ENCODE peak calls at places on chromosomes 6 and 20, in ten cellular contexts. K is upper lobe of right lung, R is stomach, C is AG04449, V is fibroblast of mammary gland, Q is left lung, W is psoas muscle, Y is epithelial cell of esophagus, Z is AG04450, M is HCT116. S is an unnamed sample.

GRCh38 chr6:36314221-36315014 is 22.3 kb downstream of the BNIP5 start:
- DNase-seq in M (peak; percentile 12), Z (no peak), W (no peak), V (peak; percentile 12), R (no peak), C (no peak), Y (peak; percentile 96), Q (no peak), K (no peak), S (peak; percentile 85)

GRCh38 chr20:58201616-58202015 is 26.8 kb downstream of the ANKRD60 start:
- DNase-seq in K (no peak), V (no peak), Z (no peak), Q (no peak), R (no peak), Y (no peak), W (no peak), M (no peak), C (no peak), S (no peak)

GRCh38 chr6:168212322-168212721 is 107.3 kb downstream of the DACT2 start:
- DNase-seq in Z (no peak), Y (no peak), M (no peak), W (no peak), K (no peak), V (no peak), C (no peak), Q (no peak), R (no peak), S (no peak)

GRCh38 chr20:24317224-24317623 is 152.2 kb upstream of the SYNDIG1 start:
- DNase-seq in M (no peak), Z (no peak), K (no peak), Q (no peak), V (no peak), C (no peak), R (no peak), Y (no peak), W (no peak), S (no peak)

GRCh38 chr20:45835230-45836224 is 1.9 kb downstream of the SNX21 start:
- DNase-seq in C (no peak), W (peak; percentile 89), M (no peak), Q (no peak), K (no peak), Z (no peak), V (peak; percentile 98), Y (peak; percentile 40), R (no peak), S (no peak)

GRCh38 chr6:126422912-126423311 is 83.0 kb downstream of the CENPW start:
- DNase-seq in C (no peak), K (no peak), R (no peak), Y (no peak), W (no peak), Z (no peak), V (no peak), M (no peak), Q (no peak), S (no peak)

GRCh38 chr20:2221933-2222332 is 73.9 kb upstream of the TGM3 start:
- DNase-seq in M (no peak), V (no peak), C (no peak), Y (no peak), Z (no peak), Q (no peak), R (no peak), W (no peak), K (no peak), S (no peak)

GRCh38 chr6:11271637-11272036 is 39.2 kb upstream of the NEDD9 start:
- DNase-seq in R (no peak), Y (no peak), C (no peak), Q (no peak), M (no peak), V (no peak), Z (peak; percentile 95), W (no peak), K (no peak), S (no peak)

GRCh38 chr6:7587631-7588100 is 2.3 kb upstream of the SNRNP48 start:
- DNase-seq in R (no peak), V (peak; percentile 37), K (no peak), Y (peak; percentile 82), Z (no peak), C (peak; percentile 50), M (no peak), W (no peak), Q (no peak), S (no peak)

GRCh38 chr20:3616250-3616649 is 46.9 kb downstream of the GFRA4 start:
- DNase-seq in Z (peak; percentile 16), V (no peak), C (no peak), K (peak; percentile 87), M (no peak), R (peak; percentile 54), Q (peak; percentile 79), W (no peak), Y (no peak), S (peak; percentile 41)

GRCh38 chr6:112222111-112222726 is 32.1 kb downstream of the LAMA4 start:
- DNase-seq in Y (no peak), Q (no peak), R (no peak), C (peak; percentile 82), W (no peak), V (peak; percentile 92), Z (peak; percentile 43), M (no peak), K (no peak), S (peak; percentile 73)
- H3K4me3 ChIP-seq in Y (no peak overlapping the region), Q (no peak overlapping the region), R (no peak overlapping the region), C (no peak overlapping the region), W (no peak overlapping the region), V (no peak overlapping the region), Z (no peak overlapping the region), M (no peak overlapping the region), K (no peak overlapping the region), S (no peak overlapping the region)

GRCh38 chr20:22437354-22437753 is 147.0 kb downstream of the FOXA2 start:
- DNase-seq in M (no peak), Y (no peak), K (no peak), V (no peak), C (no peak), R (no peak), Z (no peak), W (no peak), Q (no peak), S (no peak)

GRCh38 chr20:22438346-22438745 is 146.0 kb downstream of the FOXA2 start:
- DNase-seq in K (no peak), Y (no peak), M (no peak), C (no peak), R (no peak), W (no peak), V (no peak), Q (no peak), Z (no peak), S (no peak)

GRCh38 chr20:22442318-22442717 is 142.1 kb downstream of the FOXA2 start:
- DNase-seq in M (no peak), C (no peak), V (no peak), Q (no peak), R (no peak), Y (no peak), K (no peak), W (no peak), Z (no peak), S (no peak)

GRCh38 chr20:22438926-22439325 is 145.4 kb downstream of the FOXA2 start:
- DNase-seq in Z (no peak), Q (no peak), K (no peak), R (no peak), M (peak; percentile 4), Y (no peak), C (no peak), V (no peak), W (no peak), S (no peak)
- TF ChIP-seq CTCF in Z (no peak), Q (no peak), K (peak; percentile 9), R (no peak), M (no peak), Y (peak; percentile 13), C (peak; percentile 7), V (peak; percentile 25), W (no peak), S (no peak)

GRCh38 chr6:18596529-18596835 is 209.3 kb downstream of the RNF144B start:
- DNase-seq in Q (no peak), V (no peak), C (no peak), R (no peak), Z (no peak), W (no peak), K (no peak), M (no peak), Y (no peak), S (no peak)

GRCh38 chr6:18598865-18599264 is 211.7 kb downstream of the RNF144B start:
- DNase-seq in M (no peak), Z (no peak), R (no peak), V (peak; percentile 8), C (no peak), K (no peak), Q (no peak), W (no peak), Y (no peak), S (no peak)

GRCh38 chr6:18600236-18600635 is 213.1 kb downstream of the RNF144B start:
- DNase-seq in K (no peak), R (no peak), Y (no peak), M (no peak), Q (no peak), W (no peak), Z (no peak), V (no peak), C (no peak), S (no peak)

GRCh38 chr6:18595774-18596528 is 208.8 kb downstream of the RNF144B start:
- DNase-seq in Y (peak; percentile 70), V (peak; percentile 72), C (peak; percentile 16), R (peak; percentile 51), Q (no peak), Z (peak; percentile 36), W (no peak), M (peak; percentile 46), K (no peak), S (no peak)

DNA sequence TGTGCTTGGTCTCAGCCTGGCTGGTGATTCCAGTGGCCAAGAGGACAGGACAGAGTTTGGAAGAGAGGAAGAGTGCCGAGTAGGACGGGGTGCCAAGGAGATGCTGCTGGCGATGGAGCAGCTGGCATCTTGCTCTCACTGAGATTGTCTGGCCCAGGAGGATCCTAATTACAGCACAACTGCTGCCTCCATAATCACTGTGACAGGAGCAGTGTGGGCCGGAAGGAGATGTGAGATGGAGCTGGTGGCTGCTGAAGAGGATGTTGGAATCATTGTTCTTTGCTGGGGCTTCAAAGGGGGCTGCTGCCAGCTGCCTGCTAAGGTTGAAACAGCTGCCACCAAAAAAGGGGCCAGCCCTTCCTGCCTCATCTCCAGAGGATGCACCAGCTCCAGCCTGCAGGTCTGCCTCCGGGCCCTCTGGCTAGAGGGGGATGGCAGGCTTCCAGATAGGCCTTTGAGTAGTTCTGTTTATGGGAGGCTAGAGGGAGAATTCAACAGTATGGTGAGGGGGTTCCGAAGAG is 214.4 kb downstream of the RNF144B start:
- DNase-seq in Y (no peak), W (no peak), R (no peak), Q (no peak), K (no peak), M (no peak), C (no peak), Z (no peak), V (no peak), S (no peak)
- H3K4me3 ChIP-seq in Y (no peak overlapping the region), W (no peak overlapping the region), R (no peak overlapping the region), Q (no peak overlapping the region), K (no peak overlapping the region), M (no peak overlapping the region), C (no peak overlapping the region), Z (no peak overlapping the region), V (no peak overlapping the region), S (no peak overlapping the region)

DNA sequence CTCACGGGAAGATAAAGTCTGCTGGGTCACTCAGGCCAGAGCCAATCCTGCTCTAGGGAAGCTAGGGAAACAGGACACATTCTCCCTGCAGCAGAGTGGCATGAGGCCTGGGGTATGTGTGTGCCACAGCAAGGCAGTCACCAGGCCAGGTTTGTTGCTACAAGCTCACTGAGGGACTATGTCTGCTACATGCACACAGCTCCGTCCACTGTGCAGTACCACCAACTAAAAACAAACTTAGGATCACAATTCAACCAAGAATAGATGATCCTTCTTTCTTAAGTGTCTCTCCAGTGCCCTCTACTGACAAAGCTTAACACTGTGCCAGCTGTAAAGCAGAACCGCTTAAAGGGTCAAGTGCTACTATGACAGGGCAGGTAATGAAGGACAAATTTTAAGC is 192.5 kb downstream of the PTPRK start:
- DNase-seq in R (no peak), Q (peak; percentile 8), M (peak; percentile 3), V (peak; percentile 50), Z (no peak), C (no peak), K (no peak), Y (peak; percentile 46), W (no peak), S (no peak)
- TF ChIP-seq CTCF in R (no peak), Q (peak; percentile 43), M (peak; percentile 9), V (peak; percentile 48), Z (peak; percentile 39), C (peak; percentile 13), K (peak; percentile 53), Y (peak; percentile 41), W (peak; percentile 36), S (peak; percentile 30)

S was measured in retinal pigment epithelial cell.